ENCODE peak calls at places on chromosome 4, in ten cellular contexts. O is dorsolateral prefrontal cortex, V is progenitor cell of endocrine pancreas, P is NCI-H524, Z is GM06990, G is RPMI7951, R is HEK293T, U is lower lobe of right lung, A is psoas muscle, Q is cardiac muscle cell. T is an unnamed sample.

GRCh38 chr4:102572452-102572851 is 71.3 kb downstream of the NFKB1 start:
- DNase-seq in O (no peak), V (no peak), P (no peak), Z (no peak), G (no peak), R (no peak), U (no peak), A (no peak), Q (no peak), T (no peak)

GRCh38 chr4:5365071-5366008 is 314.1 kb downstream of the STK32B start:
- DNase-seq in O (no peak), V (no peak), P (no peak), Z (no peak), G (peak), R (no peak), U (no peak), A (no peak), Q (peak), T (peak)

GRCh38 chr4:75251547-75251946 is 262.7 kb downstream of the RCHY1 start:
- DNase-seq in O (no peak), V (no peak), P (peak), Z (peak), G (no peak), R (no peak), U (no peak), A (no peak), Q (no peak), T (no peak)

GRCh38 chr4:116016201-116016600 is 902.8 kb upstream of the NDST4 start:
- DNase-seq in O (no peak), V (no peak), P (no peak), Z (no peak), G (peak), R (no peak), U (peak), A (no peak), Q (peak), T (no peak)

GRCh38 chr4:74715731-74716435 is 78.4 kb downstream of the BTC start:
- DNase-seq in O (no peak), V (no peak), P (no peak), Z (no peak), G (no peak), R (no peak), U (no peak), A (no peak), Q (no peak), T (no peak)

GRCh38 chr4:2923678-2924173 is 39.5 kb downstream of the NOP14 start:
- DNase-seq in O (no peak), V (no peak), P (no peak), Z (no peak), G (no peak), R (no peak), U (peak), A (peak), Q (no peak), T (no peak)

GRCh38 chr4:163332526-163333405 is at the start of gene NPY1R:
- DNase-seq in O (peak), V (peak), P (peak), Z (peak), G (peak), R (peak), U (peak), A (peak), Q (peak), T (peak)

GRCh38 chr4:111943796-111944203 is 201.5 kb upstream of the FAM241A start:
- DNase-seq in O (no peak), V (peak), P (peak), Z (peak), G (peak), R (peak), U (peak), A (no peak), Q (peak), T (no peak)

GRCh38 chr4:45910511-45910910 is 213.3 kb downstream of the GABRG1 start:
- DNase-seq in O (no peak), V (no peak), P (peak), Z (no peak), G (no peak), R (no peak), U (no peak), A (no peak), Q (no peak), T (no peak)

GRCh38 chr4:105944535-105944934 is 49.3 kb downstream of the NPNT start:
- DNase-seq in O (no peak), V (no peak), P (no peak), Z (no peak), G (peak), R (no peak), U (no peak), A (no peak), Q (peak), T (peak)

GRCh38 chr4:71554025-71554424 is 215.2 kb downstream of the SLC4A4 start:
- DNase-seq in O (no peak), V (no peak), P (no peak), Z (no peak), G (no peak), R (no peak), U (no peak), A (no peak), Q (no peak), T (no peak)

GRCh38 chr4:89110541-89110985 is 770 bp upstream of the TIGD2 start:
- DNase-seq in O (no peak), V (no peak), P (peak), Z (no peak), G (no peak), R (no peak), U (no peak), A (no peak), Q (no peak), T (no peak)

GRCh38 chr4:121072836-121073362 is 564 bp upstream of the NDNF start:
- DNase-seq in O (no peak), V (no peak), P (peak), Z (peak), G (no peak), R (no peak), U (peak), A (no peak), Q (no peak), T (no peak)

GRCh38 chr4:138291431-138291830 is 49.3 kb upstream of the SLC7A11 start:
- DNase-seq in O (no peak), V (no peak), P (no peak), Z (no peak), G (no peak), R (no peak), U (no peak), A (no peak), Q (no peak), T (no peak)

GRCh38 chr4:80035336-80035735 is 37.7 kb downstream of the ANTXR2 start:
- DNase-seq in O (no peak), V (no peak), P (no peak), Z (no peak), G (no peak), R (no peak), U (no peak), A (no peak), Q (no peak), T (no peak)

GRCh38 chr4:47662975-47663374 is 174.9 kb downstream of the CORIN start:
- DNase-seq in O (no peak), V (no peak), P (peak), Z (no peak), G (no peak), R (no peak), U (no peak), A (no peak), Q (no peak), T (no peak)

GRCh38 chr4:70737409-70737808 is 15.6 kb downstream of the RUFY3 start:
- DNase-seq in O (no peak), V (no peak), P (no peak), Z (no peak), G (no peak), R (no peak), U (no peak), A (no peak), Q (no peak), T (no peak)

GRCh38 chr4:118967393-118967792 is 78.7 kb downstream of the SYNPO2 start:
- DNase-seq in O (no peak), V (no peak), P (no peak), Z (peak), G (peak), R (no peak), U (no peak), A (no peak), Q (peak), T (no peak)

GRCh38 chr4:174669278-174669677 is 147.0 kb upstream of the HPGD start:
- DNase-seq in O (no peak), V (no peak), P (no peak), Z (no peak), G (peak), R (no peak), U (no peak), A (no peak), Q (peak), T (peak)

GRCh38 chr4:152983221-152983620 is 47.1 kb downstream of the FHDC1 start:
- DNase-seq in O (no peak), V (no peak), P (no peak), Z (no peak), G (peak), R (no peak), U (no peak), A (no peak), Q (peak), T (no peak)

GRCh38 chr4:139988863-139989765 is 164.9 kb downstream of the MAML3 start:
- DNase-seq in O (no peak), V (no peak), P (no peak), Z (no peak), G (peak), R (no peak), U (no peak), A (no peak), Q (peak), T (peak)

GRCh38 chr4:163558539-163559044 is 64.1 kb downstream of the TMA16 start:
- DNase-seq in O (no peak), V (no peak), P (no peak), Z (peak), G (no peak), R (no peak), U (peak), A (no peak), Q (no peak), T (no peak)

GRCh38 chr4:169243808-169244207 is 26.9 kb downstream of the SH3RF1 start:
- DNase-seq in O (no peak), V (no peak), P (no peak), Z (no peak), G (peak), R (no peak), U (no peak), A (no peak), Q (peak), T (peak)

GRCh38 chr4:87525636-87526035 is 3.5 kb downstream of the SPARCL1 start:
- DNase-seq in O (no peak), V (no peak), P (no peak), Z (no peak), G (no peak), R (no peak), U (no peak), A (no peak), Q (peak), T (no peak)

GRCh38 chr4:61549356-61549755 is 349.2 kb downstream of the ADGRL3 start:
- DNase-seq in O (no peak), V (no peak), P (no peak), Z (no peak), G (no peak), R (no peak), U (no peak), A (no peak), Q (no peak), T (no peak)

GRCh38 chr4:5800496-5800895 is 89.5 kb downstream of the EVC start:
- DNase-seq in O (peak), V (no peak), P (no peak), Z (no peak), G (no peak), R (no peak), U (no peak), A (no peak), Q (no peak), T (no peak)

GRCh38 chr4:40003986-40004385 is 26.3 kb upstream of the PDS5A start:
- DNase-seq in O (no peak), V (no peak), P (no peak), Z (no peak), G (no peak), R (no peak), U (no peak), A (no peak), Q (no peak), T (no peak)

GRCh38 chr4:75708218-75708691 is 16.1 kb upstream of the USO1 start:
- DNase-seq in O (no peak), V (no peak), P (no peak), Z (peak), G (no peak), R (no peak), U (no peak), A (no peak), Q (no peak), T (no peak)

GRCh38 chr4:15805583-15806517 is 27.7 kb downstream of the CD38 start:
- DNase-seq in O (no peak), V (no peak), P (peak), Z (no peak), G (peak), R (peak), U (no peak), A (no peak), Q (peak), T (no peak)

GRCh38 chr4:23135792-23136645 is 443.3 kb downstream of the GBA3 start:
- DNase-seq in O (no peak), V (no peak), P (peak), Z (no peak), G (peak), R (peak), U (no peak), A (no peak), Q (peak), T (peak)

GRCh38 chr4:119729815-119730643 is 101.4 kb upstream of the PDE5A start:
- DNase-seq in O (no peak), V (no peak), P (no peak), Z (no peak), G (peak), R (peak), U (no peak), A (no peak), Q (peak), T (peak)

GRCh38 chr4:4526401-4526800 is 15.4 kb downstream of the STX18 start:
- DNase-seq in O (no peak), V (no peak), P (no peak), Z (no peak), G (no peak), R (no peak), U (no peak), A (no peak), Q (no peak), T (no peak)

GRCh38 chr4:125313497-125313896 is 1.3 kb upstream of the FAT4 start:
- DNase-seq in O (no peak), V (peak), P (peak), Z (peak), G (peak), R (peak), U (no peak), A (no peak), Q (peak), T (peak)

GRCh38 chr4:27248829-27249228 is 388.2 kb downstream of the STIM2 start:
- DNase-seq in O (no peak), V (no peak), P (no peak), Z (no peak), G (no peak), R (no peak), U (no peak), A (no peak), Q (no peak), T (peak)

T was measured in GM04503.